ENCODE peak calls at places on chromosomes 4 and X, in seven cellular contexts. L is SK-N-SH, Y is sigmoid colon, U is adrenal gland, G is K562, X is thyroid gland, J is ovary. O is an unnamed sample. For H3K9me3 and H3K4me1, the result is how much of the 10 kb centered on the place peaks cover.

GRCh38 chr4:138576684-138577083 is 334.5 kb upstream of the SLC7A11 start:
- DNase-seq in L (no peak), U (no peak), G (peak), J (no peak), X (no peak), Y (no peak), O (no peak)

GRCh38 chr4:7323872-7324650 is 110.7 kb downstream of the PSAPL1 start:
- DNase-seq in J (no peak), Y (no peak), U (no peak), X (no peak), L (no peak), G (no peak), O (no peak)

GRCh38 chrX:17527135-17527701 is 152.2 kb downstream of the NHS start:
- DNase-seq in J (no peak), L (no peak), X (peak), G (no peak), Y (no peak), U (peak), O (no peak)

GRCh38 chr4:172709376-172709775 is 459.2 kb upstream of the GALNT7 start:
- DNase-seq in U (no peak), J (no peak), L (no peak), X (no peak), G (no peak), Y (no peak), O (no peak)

GRCh38 chr4:83036991-83037390 is 2.0 kb downstream of the COPS4 start:
- DNase-seq in L (no peak), U (no peak), J (no peak), G (no peak), Y (no peak), X (peak), O (no peak)

GRCh38 chr4:163380703-163381102 is 37.0 kb downstream of the NPY5R start:
- DNase-seq in Y (no peak), U (no peak), X (no peak), L (no peak), G (no peak), J (no peak), O (no peak)

GRCh38 chrX:24090300-24091200 is 35.8 kb downstream of the EIF2S3 start:
- DNase-seq in U (no peak), X (no peak), Y (no peak), J (no peak), L (no peak), G (no peak), O (no peak)

GRCh38 chrX:9860826-9861225 is 74.6 kb downstream of the SHROOM2 start:
- DNase-seq in U (no peak), L (no peak), Y (no peak), G (no peak), J (no peak), X (no peak), O (no peak)

GRCh38 chr4:150325872-150326271 is 247.6 kb downstream of the DCLK2 start:
- DNase-seq in X (no peak), Y (no peak), L (no peak), G (no peak), J (no peak), U (no peak), O (no peak)

GRCh38 chr4:76527666-76528065 is 92.6 kb downstream of the SHROOM3 start:
- DNase-seq in Y (no peak), J (no peak), X (no peak), G (no peak), L (no peak), U (no peak), O (no peak)

GRCh38 chr4:33722800-33723511 is 2521.4 kb downstream of the ARAP2 start:
- DNase-seq in G (no peak), L (peak), J (no peak), X (no peak), Y (no peak), U (no peak), O (no peak)

GRCh38 chr4:159401791-159402380 is 299.0 kb downstream of the RAPGEF2 start:
- DNase-seq in U (no peak), G (no peak), L (no peak), Y (no peak), X (no peak), J (no peak), O (no peak)

GRCh38 chrX:75746891-75747639 is 38.0 kb downstream of the MAGEE2 start:
- DNase-seq in G (no peak), X (peak), U (peak), J (peak), Y (no peak), L (peak), O (peak)

GRCh38 chrX:11759461-11760311 is 1.6 kb downstream of the MSL3 start:
- DNase-seq in U (peak), G (peak), X (peak), Y (peak), J (peak), L (peak), O (peak)

GRCh38 chrX:52556741-52557140 is 39.9 kb upstream of the XAGE1B start:
- DNase-seq in L (no peak), G (no peak), X (no peak), U (no peak), J (no peak), Y (no peak), O (no peak)

GRCh38 chrX:52558140-52558539 is 41.3 kb upstream of the XAGE1B start:
- DNase-seq in L (no peak), Y (no peak), X (no peak), J (no peak), G (no peak), U (no peak), O (no peak)

GRCh38 chrX:52553995-52554642 is 37.3 kb upstream of the XAGE1B start:
- DNase-seq in J (no peak), X (no peak), Y (no peak), U (no peak), G (no peak), L (no peak), O (no peak)
- H3K9me3 ChIP-seq in J (under half), X (under half), Y (under half), U (under half), G (under half), L (under half), O (under half)

DNA sequence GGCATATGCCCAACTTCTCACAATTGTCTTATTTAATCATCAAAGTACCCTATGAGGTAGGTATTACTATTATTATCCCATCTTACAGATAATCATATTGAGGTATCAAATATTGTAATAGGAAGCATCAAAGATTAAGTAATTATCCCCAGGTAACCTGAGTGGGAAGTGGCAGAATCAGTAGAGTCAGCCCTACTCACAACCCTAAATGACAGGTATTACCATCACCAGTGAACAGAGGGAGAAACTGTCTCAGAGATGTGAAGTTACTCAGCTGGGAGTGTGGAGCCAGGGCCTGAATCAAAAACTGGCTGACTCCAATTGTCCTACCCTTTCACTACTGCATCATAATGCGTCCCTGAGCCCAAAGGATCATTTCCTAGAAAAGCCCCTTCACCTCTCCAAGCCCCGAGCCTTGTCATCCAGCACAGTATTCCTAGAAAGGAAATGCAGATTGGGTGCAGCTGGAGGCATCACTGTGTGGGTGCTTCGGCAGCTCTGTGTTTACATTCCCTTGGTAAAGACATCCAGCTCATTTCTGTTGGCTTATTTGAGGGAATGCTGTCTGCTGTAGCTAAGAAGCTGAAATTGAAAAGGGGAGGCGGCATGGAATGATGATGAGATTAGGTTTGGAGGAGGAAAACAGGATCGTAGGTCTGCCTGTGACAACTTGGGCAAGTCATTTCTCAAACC is 72.8 kb downstream of the DHX15 start:
- DNase-seq in Y (no peak), X (no peak), U (no peak), J (no peak), G (no peak), L (no peak), O (no peak)
- H3K4me1 ChIP-seq in Y (under half), X (under half), U (under half), J (under half), G (under half), L (under half), O (under half)

GRCh38 chr4:39348371-39349265 is 17.5 kb downstream of the RFC1 start:
- DNase-seq in Y (no peak), G (peak), X (no peak), J (no peak), U (no peak), L (no peak), O (no peak)
- H3K4me3 ChIP-seq in Y (no peak), G (no peak), X (no peak), J (no peak), U (no peak), L (no peak), O (no peak)

DNA sequence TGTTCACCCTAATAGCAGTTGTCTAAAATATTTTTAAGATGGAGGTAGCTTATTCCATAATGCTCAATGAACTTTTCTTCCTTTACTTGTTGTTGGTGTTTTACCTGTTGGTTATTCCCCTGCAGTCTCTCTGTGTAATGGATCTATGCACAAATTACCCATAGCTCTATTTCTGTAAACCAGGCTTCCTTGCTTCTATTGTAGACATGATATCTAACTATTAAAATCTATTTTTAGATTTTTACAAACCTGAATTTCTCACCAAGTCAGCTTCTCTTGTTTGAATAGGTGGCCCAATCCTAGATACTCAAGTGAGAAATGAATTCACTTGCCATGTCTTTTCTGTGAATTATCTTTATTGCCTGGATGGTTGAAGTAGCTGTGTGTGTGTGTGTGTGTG is 24.8 kb downstream of the BMP2K start:
- DNase-seq in Y (no peak), J (no peak), L (no peak), X (no peak), G (no peak), U (no peak), O (no peak)
- H3K9me3 ChIP-seq in Y (under half), J (under half), L (under half), X (under half), G (under half), U (under half), O (under half)

GRCh38 chr4:55175779-55176231 is 50.4 kb upstream of the KDR start:
- DNase-seq in U (no peak), J (no peak), X (no peak), G (no peak), Y (no peak), L (no peak), O (no peak)
- H3K4me1 ChIP-seq in U (under half), J (under half), X (under half), G (under half), Y (under half), L (under half), O (under half)